ENCODE peak calls at places on chromosomes 4 and X, in nine cellular contexts. S is naive thymus-derived CD8-positive, alpha-beta T cell; K is SW 1271; H is amygdala; N is head of caudate nucleus; W is fibroblast of gingiva; V is stimulated activated CD8-positive, alpha-beta memory T cell treated with anti-CD3 and anti-CD28 coated beads, Interleukin-7, amount 100 ng/mL, for 1 hour; E is brain microvascular endothelial cell; I is GDM1. J is an unnamed sample.

GRCh38 chrX:66008403-66008970 is 31.4 kb downstream of the VSIG4 start:
- DNase-seq in S (no peak), K (no peak), H (no peak), N (no peak), W (no peak), V (no peak), E (no peak), I (no peak), J (no peak)

GRCh38 chr4:3640587-3640962 is 108.4 kb upstream of the LRPAP1 start:
- DNase-seq in S (no peak), K (no peak), H (no peak), N (no peak), W (no peak), V (no peak), E (peak; percentile 17), I (no peak), J (peak; percentile 13)

GRCh38 chr4:41454393-41454792 is 83.6 kb upstream of the LIMCH1 start:
- DNase-seq in S (no peak), K (no peak), H (no peak), N (no peak), W (no peak), V (no peak), E (no peak), I (no peak), J (peak; percentile 28)

GRCh38 chr4:107800058-107800457 is 24.7 kb upstream of the SGMS2 start:
- DNase-seq in S (no peak), K (no peak), H (no peak), N (no peak), W (no peak), V (no peak), E (no peak), I (no peak), J (no peak)

GRCh38 chrX:130669233-130669632 is 233.8 kb downstream of the ENOX2 start:
- DNase-seq in S (no peak), K (no peak), H (no peak), N (no peak), W (peak; percentile 6), V (no peak), E (no peak), I (no peak), J (peak; percentile 23)

GRCh38 chr4:56612282-56612681 is 68.8 kb downstream of the HOPX start:
- DNase-seq in S (no peak), K (no peak), H (no peak), N (no peak), W (no peak), V (no peak), E (no peak), I (no peak), J (no peak)

GRCh38 chr4:52555356-52555716 is 103.8 kb downstream of the USP46 start:
- DNase-seq in S (no peak), K (no peak), H (no peak), N (no peak), W (no peak), V (no peak), E (no peak), I (no peak), J (no peak)

GRCh38 chr4:134935320-134935719 is 733.7 kb upstream of the PABPC4L start:
- DNase-seq in S (no peak), K (no peak), H (no peak), N (peak; percentile 44), W (no peak), V (no peak), E (peak; percentile 27), I (no peak), J (peak; percentile 36)

GRCh38 chr4:83639849-83640493 is 104.1 kb downstream of the GPAT3 start:
- DNase-seq in S (peak; percentile 47), K (no peak), H (no peak), N (peak; percentile 62), W (peak; percentile 67), V (peak; percentile 8), E (peak; percentile 77), I (peak; percentile 67), J (peak; percentile 94)

GRCh38 chrX:43861750-43862149 is 20.5 kb downstream of the MAOB start:
- DNase-seq in S (no peak), K (no peak), H (no peak), N (no peak), W (no peak), V (no peak), E (peak; percentile 2), I (no peak), J (no peak)

GRCh38 chr4:82260632-82261031 is 113.2 kb downstream of the HNRNPD start:
- DNase-seq in S (no peak), K (no peak), H (no peak), N (no peak), W (no peak), V (no peak), E (no peak), I (no peak), J (no peak)